ENCODE peak calls at places on chromosomes 12 and 14, in six cellular contexts. Z, G, E, D, R and O are unnamed samples.

GRCh38 chr12:53399896-53400295 is 19.9 kb downstream of the SP1 start:
- DNase-seq in Z (no peak), G (no peak), E (no peak), D (no peak), R (no peak), O (no peak)

GRCh38 chr12:3897400-3897910 is 24.3 kb upstream of the PARP11 start:
- DNase-seq in Z (peak; percentile 14), G (no peak), E (no peak), D (no peak), R (no peak), O (no peak)

GRCh38 chr12:100229036-100229635 is 28.5 kb downstream of the ACTR6 start:
- DNase-seq in Z (no peak), G (peak; percentile 25), E (no peak), D (no peak), R (peak; percentile 6), O (no peak)

GRCh38 chr14:70873627-70874026 is 33.6 kb upstream of the PCNX1 start:
- DNase-seq in Z (peak; percentile 30), G (no peak), E (no peak), D (no peak), R (no peak), O (no peak)

GRCh38 chr12:53328043-53328435 is 6.6 kb upstream of the AAAS start:
- DNase-seq in Z (peak; percentile 29), G (no peak), E (peak; percentile 22), D (peak; percentile 71), R (no peak), O (peak; percentile 33)

GRCh38 chr12:100401660-100402059 is 44.8 kb downstream of the SLC17A8 start:
- DNase-seq in Z (no peak), G (peak; percentile 66), E (no peak), D (no peak), R (no peak), O (no peak)

GRCh38 chr12:68804654-68805591 is 3.1 kb upstream of the MDM2 start:
- DNase-seq in Z (no peak), G (no peak), E (no peak), D (no peak), R (no peak), O (no peak)

GRCh38 chr12:58889557-58889956 is 30.7 kb downstream of the LRIG3 start:
- DNase-seq in Z (no peak), G (no peak), E (no peak), D (no peak), R (no peak), O (no peak)

GRCh38 chr12:71947645-71948105 is 9.0 kb downstream of the TPH2 start:
- DNase-seq in Z (no peak), G (peak; percentile 21), E (peak; percentile 34), D (no peak), R (peak; percentile 48), O (peak; percentile 5)

GRCh38 chr12:21774358-21775129 is at the start of gene KCNJ8:
- DNase-seq in Z (peak; percentile 7), G (peak; percentile 31), E (peak; percentile 81), D (peak; percentile 89), R (no peak), O (peak; percentile 88)

GRCh38 chr12:69329669-69330428 is 18.3 kb upstream of the LYZ start:
- DNase-seq in Z (peak; percentile 55), G (no peak), E (no peak), D (no peak), R (no peak), O (no peak)

GRCh38 chr14:76947078-76947837 is 81.2 kb downstream of the IRF2BPL start:
- DNase-seq in Z (peak; percentile 92), G (peak; percentile 93), E (peak; percentile 92), D (peak; percentile 90), R (peak; percentile 86), O (peak; percentile 87)

GRCh38 chr14:61280092-61280525 is 1.0 kb downstream of the TMEM30B start:
- DNase-seq in Z (peak; percentile 65), G (no peak), E (no peak), D (no peak), R (no peak), O (no peak)

GRCh38 chr12:104641862-104642261 is 185.1 kb downstream of the CHST11 start:
- DNase-seq in Z (no peak), G (no peak), E (no peak), D (no peak), R (no peak), O (no peak)

GRCh38 chr12:109947511-109947910 is 47.4 kb downstream of the TCHP start:
- DNase-seq in Z (no peak), G (peak; percentile 65), E (no peak), D (no peak), R (peak; percentile 82), O (no peak)

GRCh38 chr14:72457641-72458040 is 436.3 kb downstream of the DPF3 start:
- DNase-seq in Z (no peak), G (peak; percentile 50), E (no peak), D (no peak), R (peak; percentile 80), O (no peak)

GRCh38 chr14:28755198-28755794 is 11.3 kb upstream of the FOXG1 start:
- DNase-seq in Z (no peak), G (no peak), E (no peak), D (no peak), R (no peak), O (no peak)

GRCh38 chr14:28746247-28746646 is 20.3 kb upstream of the FOXG1 start:
- DNase-seq in Z (no peak), G (no peak), E (no peak), D (no peak), R (no peak), O (no peak)

GRCh38 chr14:28755930-28756895 is 10.4 kb upstream of the FOXG1 start:
- DNase-seq in Z (no peak), G (no peak), E (no peak), D (no peak), R (no peak), O (no peak)

GRCh38 chr14:28754209-28754985 is 12.2 kb upstream of the FOXG1 start:
- DNase-seq in Z (peak; percentile 19), G (peak; percentile 66), E (no peak), D (no peak), R (peak; percentile 38), O (peak; percentile 51)

GRCh38 chr14:28751467-28752058 is 15.0 kb upstream of the FOXG1 start:
- DNase-seq in Z (peak; percentile 40), G (peak; percentile 75), E (no peak), D (no peak), R (peak; percentile 50), O (peak; percentile 62)
- TF ChIP-seq CTCF in Z (peak; percentile 43), G (peak; percentile 82), E (no peak), D (no peak), R (peak; percentile 81), O (peak; percentile 73)

DNA sequence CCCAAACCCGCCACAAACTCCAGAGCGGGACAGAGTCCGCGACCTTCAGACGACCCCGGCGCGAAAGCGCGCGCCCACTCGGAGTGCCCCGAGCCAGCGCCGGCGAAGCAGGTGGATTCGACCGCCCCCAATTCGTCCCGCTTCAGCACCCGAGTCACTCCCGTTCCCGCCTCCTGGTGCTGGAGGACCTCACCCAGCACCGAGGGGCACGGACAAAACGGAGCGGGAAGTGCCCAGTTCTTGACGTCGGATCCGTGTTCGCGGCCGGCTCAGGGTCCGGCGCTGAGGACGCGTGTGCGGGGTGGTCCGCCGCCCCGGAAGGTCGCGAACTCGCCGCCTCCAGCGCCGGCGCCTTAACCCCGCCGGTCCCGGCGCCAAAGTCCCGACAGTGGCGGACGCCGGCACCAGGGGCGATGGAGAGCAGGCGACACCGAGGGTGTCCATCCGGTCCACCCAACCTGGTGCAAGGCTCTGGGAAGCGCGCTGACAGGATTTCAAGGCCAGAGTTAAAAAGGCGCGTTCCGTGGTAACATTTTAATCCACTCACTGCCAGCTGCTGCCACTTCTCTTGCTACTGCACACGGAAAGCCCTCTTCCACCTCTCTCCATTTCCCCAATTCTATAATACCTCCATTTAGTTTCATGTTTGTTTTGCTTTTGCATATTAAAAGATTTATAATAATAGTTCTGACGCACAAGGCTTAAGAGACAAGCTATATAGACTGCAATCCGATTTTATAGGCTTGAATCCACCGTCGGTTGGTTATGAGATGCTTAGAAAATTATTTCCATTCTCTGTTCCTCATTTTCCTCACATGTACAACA is 240.0 kb upstream of the CPNE8 start:
- DNase-seq in Z (peak; percentile 43), G (peak; percentile 58), E (peak; percentile 61), D (no peak), R (no peak), O (peak; percentile 57)
- TF ChIP-seq CTCF in Z (peak; percentile 61), G (peak; percentile 77), E (no peak), D (peak; percentile 39), R (no peak), O (peak; percentile 34)

GRCh38 chr12:119334459-119335170 is at the start of gene CCDC60:
- DNase-seq in Z (peak; percentile 1), G (no peak), E (no peak), D (no peak), R (no peak), O (peak; percentile 91)

GRCh38 chr12:119341988-119342387 is 7.5 kb downstream of the CCDC60 start:
- DNase-seq in Z (no peak), G (no peak), E (no peak), D (no peak), R (no peak), O (no peak)

GRCh38 chr12:119340604-119341003 is 6.1 kb downstream of the CCDC60 start:
- DNase-seq in Z (no peak), G (no peak), E (no peak), D (no peak), R (no peak), O (no peak)

GRCh38 chr12:119343130-119343529 is 8.6 kb downstream of the CCDC60 start:
- DNase-seq in Z (no peak), G (no peak), E (no peak), D (no peak), R (no peak), O (no peak)

DNA sequence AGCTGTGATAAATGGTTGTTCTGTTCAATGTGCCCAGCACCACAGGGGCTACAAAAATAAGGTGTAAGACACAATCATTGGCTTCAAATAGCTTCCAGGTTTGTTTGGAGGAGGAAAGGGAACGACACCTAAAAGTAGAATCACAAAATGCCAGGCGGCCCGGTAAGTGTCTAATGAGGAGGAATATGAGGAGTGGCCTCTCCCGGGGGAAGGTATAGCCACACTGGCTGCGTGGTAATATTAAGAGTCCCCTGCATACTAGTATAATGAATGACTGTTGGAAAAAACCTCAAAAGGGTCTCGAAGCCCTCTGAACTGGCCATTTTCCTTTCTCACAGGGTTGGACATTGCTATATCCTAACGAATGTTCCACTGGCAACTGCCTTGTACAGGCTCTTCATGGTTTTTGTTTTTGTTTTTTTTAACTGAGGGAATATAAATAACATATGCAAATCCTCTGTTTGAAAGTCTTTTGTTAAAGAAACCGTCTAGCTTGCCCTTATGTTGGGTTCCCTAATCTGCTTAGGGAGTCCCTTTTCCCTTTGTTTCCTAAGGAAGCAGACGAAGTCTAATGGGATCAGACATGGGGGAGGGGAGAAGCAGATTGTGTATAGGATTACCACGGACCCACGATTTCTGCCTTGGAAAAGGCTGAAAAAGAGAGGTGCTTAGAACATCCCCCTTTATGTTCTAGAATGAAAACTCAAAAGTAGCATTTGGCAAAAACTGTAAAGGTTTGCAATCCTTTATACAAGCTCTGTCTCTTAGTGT is 4.2 kb downstream of the CCDC60 start:
- DNase-seq in Z (no peak), G (no peak), E (no peak), D (no peak), R (no peak), O (no peak)
- TF ChIP-seq CTCF in Z (no peak), G (no peak), E (no peak), D (no peak), R (no peak), O (no peak)

DNA sequence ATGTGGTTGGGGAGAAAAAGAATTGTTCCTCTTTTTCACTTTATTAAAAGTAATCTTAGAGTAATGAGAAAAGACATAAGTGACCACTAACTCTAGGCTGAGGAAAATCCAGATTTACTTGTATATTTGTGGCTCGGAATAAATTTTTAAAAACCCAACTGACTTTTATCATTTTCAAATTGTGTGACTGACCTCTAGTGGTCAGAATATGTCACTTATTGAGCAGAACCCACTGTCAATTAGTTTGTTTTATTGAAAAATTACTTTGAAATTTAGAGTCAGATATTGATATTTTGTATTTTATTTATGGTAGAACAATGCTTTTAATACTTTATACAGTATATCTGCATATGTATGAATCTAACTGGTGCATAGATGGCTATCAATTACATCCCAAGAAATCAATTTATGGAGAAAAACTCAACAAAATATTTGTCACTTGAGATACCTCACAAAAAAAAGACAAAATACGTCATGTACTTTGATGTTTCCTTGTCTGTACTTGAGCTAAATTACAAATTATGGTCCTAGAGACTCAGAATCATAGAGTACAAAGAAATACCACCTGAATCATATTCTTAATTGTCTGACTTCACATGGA is 229.4 kb downstream of the CNTN1 start:
- DNase-seq in Z (no peak), G (peak; percentile 30), E (no peak), D (no peak), R (peak; percentile 7), O (no peak)
- TF ChIP-seq CTCF in Z (peak; percentile 77), G (peak; percentile 49), E (peak; percentile 45), D (peak; percentile 28), R (peak; percentile 88), O (peak; percentile 77)